ENCODE peak calls at places on chromosomes 7 and 10, in seven cellular contexts. W is aorta, C is tibial artery, T is astrocyte of the spinal cord, M is fibroblast of pulmonary artery, A is KBM-7, G is cardiac fibroblast. E is an unnamed sample.
A peak's percentile ranks its signal among the peaks of the same experiment; 100 is the strongest.

GRCh38 chr10:129949411-129950335 is 14.4 kb downstream of the EBF3 start:
- DNase-seq in W (no peak), C (peak; percentile 74), T (no peak), M (peak; percentile 85), A (peak; percentile 49), G (peak; percentile 81), E (no peak)

GRCh38 chr10:8056891-8057331 is 2.4 kb downstream of the GATA3 start:
- DNase-seq in W (no peak), C (no peak), T (no peak), M (no peak), A (no peak), G (no peak), E (peak; percentile 71)

GRCh38 chr7:115009139-115009538 is 87.2 kb downstream of the MDFIC start:
- DNase-seq in W (no peak), C (no peak), T (no peak), M (no peak), A (peak; percentile 43), G (peak; percentile 9), E (no peak)

GRCh38 chr10:69629897-69630650 is at the start of gene FAM241B:
- DNase-seq in W (peak; percentile 79), C (peak; percentile 79), T (peak; percentile 20), M (peak; percentile 12), A (peak; percentile 20), G (peak; percentile 22), E (no peak)

GRCh38 chr7:80284848-80285247 is 150.2 kb downstream of the GNAI1 start:
- DNase-seq in W (no peak), C (no peak), T (peak; percentile 92), M (peak; percentile 77), A (no peak), G (peak; percentile 87), E (no peak)

GRCh38 chr10:12637649-12638048 is 288.3 kb downstream of the CAMK1D start:
- DNase-seq in W (no peak), C (no peak), T (no peak), M (no peak), A (no peak), G (no peak), E (no peak)

GRCh38 chr7:125563964-125564529 is 634.4 kb upstream of the POT1 start:
- DNase-seq in W (no peak), C (no peak), T (no peak), M (no peak), A (peak; percentile 95), G (no peak), E (no peak)

GRCh38 chr7:107002131-107002803 is 42.2 kb upstream of the PRKAR2B start:
- DNase-seq in W (no peak), C (no peak), T (no peak), M (peak; percentile 11), A (no peak), G (peak; percentile 19), E (no peak)

GRCh38 chr10:6674282-6674681 is 94.2 kb upstream of the PRKCQ start:
- DNase-seq in W (no peak), C (no peak), T (no peak), M (peak; percentile 25), A (peak; percentile 32), G (no peak), E (peak; percentile 10)

GRCh38 chr7:98086231-98086855 is 20.3 kb upstream of the LMTK2 start:
- DNase-seq in W (no peak), C (peak; percentile 32), T (no peak), M (no peak), A (no peak), G (no peak), E (no peak)

GRCh38 chr10:22481687-22482539 is 136.6 kb downstream of the SPAG6 start:
- DNase-seq in W (no peak), C (no peak), T (no peak), M (peak; percentile 48), A (no peak), G (peak; percentile 38), E (peak; percentile 16)

GRCh38 chr7:99525713-99526440 is 21.4 kb downstream of the ZKSCAN5 start:
- DNase-seq in W (no peak), C (peak; percentile 25), T (no peak), M (peak; percentile 11), A (peak; percentile 33), G (peak; percentile 10), E (no peak)

GRCh38 chr10:14952851-14953451 is 945 bp downstream of the DCLRE1C start:
- DNase-seq in W (no peak), C (no peak), T (no peak), M (no peak), A (peak; percentile 47), G (no peak), E (no peak)

GRCh38 chr7:129828989-129829676 is 123.6 kb downstream of the UBE2H start:
- DNase-seq in W (no peak), C (no peak), T (no peak), M (no peak), A (no peak), G (no peak), E (no peak)

E was measured in endothelial cell of umbilical vein.